ENCODE peak calls at places on chromosomes 11 and 22, in four cellular contexts. N is naive thymus-derived CD8-positive, alpha-beta T cell; T is NCI-H1105 treated with DMSO at 0.1 percent for 48 hours; A is MCF 10A. H is an unnamed sample.
A peak's percentile ranks its signal among the peaks of the same experiment; 100 is the strongest.

GRCh38 chr11:108780119-108780518 is 115.2 kb downstream of the DDX10 start:
- DNase-seq in N (no peak), T (no peak), A (no peak), H (no peak)

GRCh38 chr11:118621071-118621815 is 13.8 kb downstream of the PHLDB1 start:
- DNase-seq in N (no peak), T (peak; percentile 95), A (peak; percentile 89), H (peak; percentile 59)

GRCh38 chr11:134412508-134413333 is 679 bp upstream of the B3GAT1 start:
- DNase-seq in N (no peak), T (peak; percentile 61), A (no peak), H (no peak)

GRCh38 chr11:64285885-64286800 is 495 bp downstream of the GPR137 start:
- DNase-seq in N (no peak), T (peak; percentile 25), A (peak; percentile 42), H (no peak)

GRCh38 chr11:88521354-88522310 is 184.1 kb upstream of the CTSC start:
- DNase-seq in N (no peak), T (no peak), A (no peak), H (no peak)

GRCh38 chr11:119316729-119317591 is at the start of gene MCAM:
- DNase-seq in N (no peak), T (peak; percentile 76), A (no peak), H (no peak)

GRCh38 chr11:134124660-134125451 is 56.0 kb downstream of the JAM3 start:
- DNase-seq in N (no peak), T (peak; percentile 65), A (no peak), H (no peak)

GRCh38 chr22:34225278-34225677 is 305.0 kb upstream of the LARGE1 start:
- DNase-seq in N (no peak), T (no peak), A (no peak), H (no peak)

GRCh38 chr11:46249103-46249942 is 28.1 kb upstream of the CREB3L1 start:
- DNase-seq in N (no peak), T (no peak), A (no peak), H (no peak)

GRCh38 chr11:130403301-130403804 is 25.1 kb downstream of the ADAMTS8 start:
- DNase-seq in N (no peak), T (no peak), A (peak; percentile 64), H (no peak)

GRCh38 chr11:69873166-69874077 is 54.2 kb upstream of the FGF3 start:
- DNase-seq in N (no peak), T (no peak), A (no peak), H (no peak)

GRCh38 chr11:92897487-92897886 is 72.0 kb upstream of the MTNR1B start:
- DNase-seq in N (no peak), T (no peak), A (no peak), H (no peak)

GRCh38 chr11:19605500-19606371 is 106.9 kb upstream of the NAV2 start:
- DNase-seq in N (no peak), T (no peak), A (no peak), H (no peak)

GRCh38 chr22:40534379-40535188 is 101.9 kb downstream of the MRTFA start:
- DNase-seq in N (no peak), T (no peak), A (peak; percentile 59), H (no peak)

GRCh38 chr11:77418155-77418980 is 55.5 kb downstream of the PAK1 start:
- DNase-seq in N (no peak), T (no peak), A (no peak), H (no peak)

GRCh38 chr11:116644948-116645305 is 127.9 kb downstream of the BUD13 start:
- DNase-seq in N (no peak), T (no peak), A (no peak), H (no peak)

GRCh38 chr11:64990222-64990918 is 6.4 kb downstream of the BATF2 start:
- DNase-seq in N (no peak), T (no peak), A (no peak), H (no peak)

GRCh38 chr11:75816561-75817239 is 1.7 kb downstream of the UVRAG start:
- DNase-seq in N (no peak), T (no peak), A (no peak), H (no peak)

GRCh38 chr11:74288161-74288560 is 23.3 kb downstream of the P4HA3 start:
- DNase-seq in N (no peak), T (no peak), A (peak; percentile 86), H (no peak)

GRCh38 chr22:17063372-17064106 is 21.3 kb upstream of the IL17RA start:
- DNase-seq in N (no peak), T (no peak), A (no peak), H (no peak)

GRCh38 chr11:126990716-126991480 is 9.7 kb downstream of the KIRREL3 start:
- DNase-seq in N (no peak), T (no peak), A (no peak), H (no peak)

GRCh38 chr11:117786099-117786870 is 10.7 kb downstream of the DSCAML1 start:
- DNase-seq in N (no peak), T (no peak), A (peak; percentile 6), H (no peak)

GRCh38 chr22:49228431-49229037 is 599.1 kb downstream of the BRD1 start:
- DNase-seq in N (no peak), T (no peak), A (no peak), H (no peak)

GRCh38 chr11:118081241-118081958 is 4.5 kb downstream of the TMPRSS4 start:
- DNase-seq in N (no peak), T (no peak), A (no peak), H (no peak)

GRCh38 chr22:32444068-32444467 is 20.2 kb downstream of the BPIFC start:
- DNase-seq in N (no peak), T (peak; percentile 9), A (peak; percentile 25), H (no peak)

GRCh38 chr22:37212174-37212906 is at the start of gene SSTR3:
- DNase-seq in N (no peak), T (peak; percentile 23), A (no peak), H (no peak)

GRCh38 chr22:43007519-43008102 is 7.3 kb downstream of the PACSIN2 start:
- DNase-seq in N (no peak), T (no peak), A (no peak), H (no peak)

GRCh38 chr11:111944139-111944538 is 7.0 kb downstream of the DIXDC1 start:
- DNase-seq in N (no peak), T (no peak), A (peak; percentile 80), H (no peak)

GRCh38 chr22:23213581-23214341 is 33.5 kb downstream of the BCR start:
- DNase-seq in N (no peak), T (no peak), A (no peak), H (no peak)